ENCODE peak calls at places on chromosomes 7 and 10, in seven cellular contexts. B is hepatocyte, I is OCI-LY7, Y is mesenchymal stem cell, T is fibroblast of lung, R is GM23338, V is neuronal stem cell. N is an unnamed sample.
A peak's percentile ranks its signal among the peaks of the same experiment; 100 is the strongest.

GRCh38 chr10:114825513-114826253 is 4.1 kb downstream of the FHIP2A start:
- DNase-seq in T (peak; percentile 65), V (no peak), R (no peak), B (peak; percentile 11), I (no peak), Y (peak; percentile 75), N (peak; percentile 97)

GRCh38 chr7:22389892-22390291 is 32.9 kb upstream of the RAPGEF5 start:
- DNase-seq in Y (no peak), B (no peak), T (no peak), R (no peak), V (no peak), I (no peak), N (no peak)

GRCh38 chr7:38127216-38128207 is 50.5 kb upstream of the STARD3NL start:
- DNase-seq in V (no peak), R (no peak), B (no peak), T (no peak), Y (no peak), I (no peak), N (no peak)

GRCh38 chr10:11208243-11208642 is 190.6 kb downstream of the CELF2 start:
- DNase-seq in Y (no peak), R (no peak), V (no peak), B (no peak), T (no peak), I (no peak), N (no peak)

GRCh38 chr7:85851571-85852193 is 664.8 kb upstream of the SEMA3D start:
- DNase-seq in V (peak; percentile 29), B (peak; percentile 42), I (peak; percentile 21), T (peak; percentile 84), R (peak; percentile 42), Y (peak; percentile 57), N (peak; percentile 44)

GRCh38 chr7:50267525-50268041 is 36.9 kb upstream of the IKZF1 start:
- DNase-seq in T (no peak), Y (no peak), R (no peak), I (no peak), B (no peak), V (no peak), N (no peak)

GRCh38 chr10:5625992-5626777 is 40.2 kb downstream of the ASB13 start:
- DNase-seq in T (no peak), R (no peak), B (no peak), V (no peak), Y (no peak), I (no peak), N (no peak)

GRCh38 chr10:19788075-19788686 is 28.1 kb upstream of the PLXDC2 start:
- DNase-seq in I (peak; percentile 30), R (peak; percentile 89), B (peak; percentile 70), T (peak; percentile 80), V (peak; percentile 36), Y (peak; percentile 68), N (peak; percentile 19)

GRCh38 chr10:44817961-44818649 is 93.0 kb upstream of the TMEM72 start:
- DNase-seq in R (no peak), B (no peak), T (no peak), I (no peak), V (no peak), Y (no peak), N (no peak)

GRCh38 chr7:100407285-100408180 is 21.0 kb downstream of the ZCWPW1 start:
- DNase-seq in V (peak; percentile 56), Y (peak; percentile 75), R (peak; percentile 89), I (peak; percentile 83), B (peak; percentile 73), T (peak; percentile 81), N (peak; percentile 62)

GRCh38 chr10:43687373-43687772 is 38.7 kb upstream of the ZNF32 start:
- DNase-seq in Y (no peak), R (no peak), B (no peak), I (no peak), V (no peak), T (no peak), N (no peak)

GRCh38 chr10:114498413-114499111 is 94.3 kb upstream of the AFAP1L2 start:
- DNase-seq in I (peak; percentile 78), V (no peak), B (no peak), R (no peak), Y (no peak), T (no peak), N (no peak)

GRCh38 chr7:115133248-115133647 is 211.4 kb downstream of the MDFIC start:
- DNase-seq in T (no peak), R (no peak), I (no peak), V (no peak), Y (no peak), B (no peak), N (no peak)

GRCh38 chr7:100603697-100604077 is 1.5 kb downstream of the PCOLCE start:
- DNase-seq in T (peak; percentile 48), V (no peak), B (no peak), Y (peak; percentile 69), I (no peak), R (peak; percentile 64), N (no peak)

GRCh38 chr10:31620236-31621151 is 301.5 kb downstream of the ZEB1 start:
- DNase-seq in B (no peak), Y (peak; percentile 62), R (peak; percentile 80), V (no peak), I (no peak), T (peak; percentile 57), N (peak; percentile 91)

GRCh38 chr7:112204072-112204775 is 2.0 kb downstream of the DOCK4 start:
- DNase-seq in R (peak; percentile 38), I (no peak), V (no peak), B (no peak), Y (peak; percentile 38), T (peak; percentile 40), N (no peak)

GRCh38 chr10:129756912-129757861 is 206.9 kb downstream of the EBF3 start:
- DNase-seq in B (no peak), V (no peak), I (no peak), R (no peak), T (no peak), Y (no peak), N (peak; percentile 23)

GRCh38 chr7:95335093-95335492 is 10.8 kb upstream of the PON1 start:
- DNase-seq in R (no peak), V (no peak), T (peak; percentile 57), Y (peak; percentile 21), B (no peak), I (no peak), N (peak; percentile 92)

GRCh38 chr7:52938455-52939133 is 96.8 kb upstream of the POM121L12 start:
- DNase-seq in I (no peak), Y (no peak), T (no peak), R (no peak), B (no peak), V (no peak), N (no peak)

GRCh38 chr7:93884541-93884940 is 6.0 kb downstream of the TFPI2 start:
- DNase-seq in V (no peak), B (no peak), I (no peak), R (no peak), T (no peak), Y (no peak), N (no peak)

GRCh38 chr7:134697487-134697886 is 50.8 kb downstream of the BPGM start:
- DNase-seq in V (no peak), R (no peak), T (no peak), Y (no peak), I (no peak), B (no peak), N (no peak)

GRCh38 chr7:134701272-134701671 is 54.6 kb downstream of the BPGM start:
- DNase-seq in T (peak; percentile 29), V (no peak), Y (peak; percentile 25), R (peak; percentile 74), B (no peak), I (peak; percentile 60), N (no peak)

GRCh38 chr7:134699871-134700270 is 53.2 kb downstream of the BPGM start:
- DNase-seq in B (no peak), R (no peak), V (no peak), Y (no peak), I (no peak), T (no peak), N (peak; percentile 76)

GRCh38 chr7:134698481-134698880 is 51.8 kb downstream of the BPGM start:
- DNase-seq in V (no peak), B (no peak), I (no peak), Y (no peak), R (no peak), T (no peak), N (no peak)

GRCh38 chr7:134699021-134699818 is 52.6 kb downstream of the BPGM start:
- DNase-seq in T (no peak), R (peak; percentile 62), Y (no peak), V (no peak), B (no peak), I (no peak), N (no peak)
- H2AFZ ChIP-seq in T (no peak overlapping the region), R (peak overlapping the region; percentile 21), Y (no peak overlapping the region), V (no peak overlapping the region), B (no peak overlapping the region), I (no peak overlapping the region), N (no peak overlapping the region)

GRCh38 chr7:44847920-44848634 is at the start of gene H2AZ2:
- DNase-seq in I (peak; percentile 100), B (peak; percentile 100), V (peak; percentile 100), T (peak; percentile 100), R (peak; percentile 100), Y (peak; percentile 100), N (peak; percentile 99)
- H2AFZ ChIP-seq in I (peak within 1 kb of the TSS; percentile 40), B (peak within 1 kb of the TSS; percentile 68), V (peak within 1 kb of the TSS; percentile 88), T (peak within 1 kb of the TSS; percentile 99), R (peak within 1 kb of the TSS; percentile 29), Y (peak within 1 kb of the TSS; percentile 63), N (peak within 1 kb of the TSS; percentile 82)

DNA sequence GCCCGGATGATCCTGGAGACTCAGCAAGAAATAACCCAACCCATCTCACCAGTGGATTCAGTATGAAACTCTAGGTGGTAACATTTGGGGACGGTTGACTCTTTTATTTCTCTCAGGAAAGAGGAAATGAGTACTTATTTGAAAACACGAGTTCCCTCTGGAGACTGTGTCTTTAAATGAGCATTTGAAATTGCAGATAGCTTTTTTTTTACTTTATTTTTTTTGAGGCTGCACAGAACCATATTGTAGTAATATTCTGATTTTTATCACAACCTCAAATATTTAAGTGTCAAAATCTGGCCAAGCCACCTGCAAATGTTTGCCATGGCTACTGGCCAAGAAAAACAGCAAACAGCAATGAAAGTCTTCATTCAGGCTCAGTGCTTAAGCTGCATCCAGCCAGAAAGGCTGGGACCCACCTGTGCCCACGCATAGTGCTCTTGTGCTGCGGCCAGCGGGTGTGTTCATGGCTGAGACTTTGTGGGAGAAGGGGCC is 160.8 kb downstream of the CREB5 start:
- DNase-seq in R (no peak), I (peak; percentile 57), B (no peak), T (peak; percentile 40), V (no peak), Y (no peak), N (peak; percentile 90)
- H2AFZ ChIP-seq in R (peak overlapping the region; percentile 78), I (peak overlapping the region; percentile 38), B (no peak overlapping the region), T (no peak overlapping the region), V (no peak overlapping the region), Y (no peak overlapping the region), N (no peak overlapping the region)

GRCh38 chr7:26305048-26305868 is 13.6 kb downstream of the SNX10 start:
- DNase-seq in I (peak; percentile 53), T (no peak), R (no peak), V (no peak), Y (peak; percentile 78), B (peak; percentile 23), N (no peak)

GRCh38 chr7:26305869-26306665 is 14.4 kb downstream of the SNX10 start:
- DNase-seq in B (no peak), I (no peak), R (no peak), T (no peak), V (no peak), Y (no peak), N (no peak)

GRCh38 chr7:26307226-26307625 is 15.6 kb downstream of the SNX10 start:
- DNase-seq in R (no peak), V (no peak), T (peak; percentile 56), B (peak; percentile 23), Y (peak; percentile 75), I (no peak), N (no peak)

GRCh38 chr7:26308551-26308950 is 16.9 kb downstream of the SNX10 start:
- DNase-seq in B (no peak), R (no peak), Y (no peak), I (no peak), V (no peak), T (no peak), N (no peak)

GRCh38 chr7:26306770-26307169 is 15.1 kb downstream of the SNX10 start:
- DNase-seq in Y (peak; percentile 52), I (no peak), T (no peak), V (no peak), R (no peak), B (no peak), N (no peak)
- H2AFZ ChIP-seq in Y (no peak overlapping the region), I (no peak overlapping the region), T (no peak overlapping the region), V (no peak overlapping the region), R (no peak overlapping the region), B (no peak overlapping the region), N (no peak overlapping the region)